ENCODE peak calls at places on chromosomes 11 and 22, in nine cellular contexts. Y is coronary artery, Q is endothelial cell, J is Peyer's patch, X is psoas muscle, Z is HCT116, K is kidney, V is pancreas, D is stomach. O is an unnamed sample.

GRCh38 chr11:113874920-113875413 is 405 bp downstream of the USP28 start:
- DNase-seq in Y (no peak), Q (no peak), J (no peak), X (no peak), Z (no peak), K (no peak), V (no peak), D (no peak), O (no peak)

GRCh38 chr11:73956876-73957653 is 6.2 kb downstream of the DNAJB13 start:
- DNase-seq in Y (no peak), Q (no peak), J (no peak), X (peak), Z (no peak), K (peak), V (no peak), D (no peak), O (no peak)

GRCh38 chr11:47551086-47551485 is 1.8 kb downstream of the CELF1 start:
- DNase-seq in Y (no peak), Q (no peak), J (no peak), X (no peak), Z (no peak), K (no peak), V (no peak), D (no peak), O (no peak)

GRCh38 chr22:37137903-37138665 is 11.6 kb downstream of the IL2RB start:
- DNase-seq in Y (no peak), Q (no peak), J (no peak), X (no peak), Z (no peak), K (no peak), V (no peak), D (no peak), O (no peak)

GRCh38 chr22:36884314-36885158 is 23.7 kb downstream of the NCF4 start:
- DNase-seq in Y (no peak), Q (no peak), J (no peak), X (no peak), Z (no peak), K (no peak), V (no peak), D (no peak), O (no peak)

GRCh38 chr11:110366234-110366633 is 63.5 kb upstream of the FDX1 start:
- DNase-seq in Y (no peak), Q (no peak), J (no peak), X (peak), Z (no peak), K (peak), V (peak), D (peak), O (no peak)

GRCh38 chr11:64762277-64762915 is 2.6 kb upstream of the PYGM start:
- DNase-seq in Y (no peak), Q (no peak), J (peak), X (peak), Z (no peak), K (peak), V (no peak), D (peak), O (no peak)

GRCh38 chr11:72604256-72604655 is 70.0 kb downstream of the PDE2A start:
- DNase-seq in Y (no peak), Q (no peak), J (no peak), X (no peak), Z (no peak), K (no peak), V (no peak), D (no peak), O (no peak)

GRCh38 chr22:48691431-48691851 is 1136.2 kb downstream of the BRD1 start:
- DNase-seq in Y (no peak), Q (no peak), J (no peak), X (peak), Z (no peak), K (peak), V (no peak), D (no peak), O (no peak)

DNA sequence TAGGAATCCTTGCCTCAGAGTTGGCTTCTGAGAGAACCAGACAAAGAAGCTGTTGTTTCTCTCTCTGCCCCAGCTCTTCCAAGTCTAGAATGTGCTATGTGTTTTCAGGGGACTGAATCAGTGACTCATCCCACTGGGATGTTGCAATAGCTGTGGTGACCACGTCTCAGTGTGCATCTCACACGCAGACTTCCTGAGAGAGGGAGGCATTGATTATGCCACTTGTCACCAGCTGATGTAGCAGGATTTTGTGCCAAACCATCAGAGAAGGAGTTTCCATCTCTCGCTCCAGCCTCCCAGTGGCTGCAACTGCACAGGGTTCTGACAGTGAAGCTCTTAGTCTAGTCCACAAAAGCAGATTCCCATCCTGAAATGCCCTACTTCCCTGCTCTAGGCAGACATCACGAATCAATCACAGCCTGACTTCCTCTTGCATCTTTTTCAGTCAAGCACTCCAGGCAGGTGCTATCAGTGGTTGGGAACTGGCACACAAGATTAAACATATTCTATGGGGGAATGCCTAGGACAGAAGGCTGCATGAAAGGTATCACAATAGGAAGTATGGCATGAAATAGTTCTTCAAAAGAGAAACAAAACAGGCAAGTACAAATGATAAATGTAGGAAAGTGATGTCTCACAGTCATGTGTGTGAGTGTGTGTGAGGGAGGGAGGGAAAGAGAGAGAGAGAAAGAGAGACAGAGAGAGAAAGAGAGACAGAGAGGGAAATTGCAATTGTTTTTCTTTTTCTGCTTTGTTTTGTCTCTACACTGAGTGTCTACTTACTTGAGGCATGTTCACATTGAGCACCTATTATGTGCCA is 456.0 kb downstream of the MIAT start:
- DNase-seq in Y (peak), Q (no peak), J (peak), X (peak), Z (peak), K (no peak), V (peak), D (peak), O (no peak)
- TF ChIP-seq CTCF in Y (no peak), Q (no peak), J (no peak), X (no peak), Z (no peak), K (no peak), V (no peak), D (no peak), O (no peak)

DNA sequence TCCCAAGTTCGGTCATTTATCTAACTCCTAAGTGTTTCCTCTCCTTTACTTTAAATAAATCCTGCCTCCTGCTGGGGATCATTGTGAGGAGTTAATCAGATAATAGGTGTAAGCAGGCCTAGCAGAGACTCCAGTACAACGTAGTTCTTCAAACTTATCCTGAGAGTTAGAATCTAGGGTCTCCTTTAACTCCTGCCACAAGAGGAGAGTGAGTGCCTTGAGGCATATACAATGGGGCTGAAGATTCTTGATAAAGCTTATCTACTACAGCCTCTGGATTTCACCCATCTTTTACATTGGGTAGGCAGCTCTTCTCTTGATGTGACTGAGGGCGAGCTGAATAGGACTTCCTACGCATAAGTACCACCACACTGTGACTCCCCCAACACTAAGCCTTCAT is 3.1 kb upstream of the GALNT18 start:
- DNase-seq in Y (no peak), Q (no peak), J (no peak), X (no peak), Z (no peak), K (no peak), V (no peak), D (no peak), O (no peak)
- TF ChIP-seq CTCF in Y (no peak), Q (no peak), J (no peak), X (no peak), Z (no peak), K (no peak), V (no peak), D (no peak), O (no peak)

GRCh38 chr11:68959465-68960298 is 21.1 kb downstream of the MRGPRD start:
- DNase-seq in Y (no peak), Q (no peak), J (no peak), X (peak), Z (no peak), K (peak), V (no peak), D (no peak), O (no peak)

GRCh38 chr11:68960299-68961071 is 20.3 kb downstream of the MRGPRD start:
- DNase-seq in Y (no peak), Q (no peak), J (no peak), X (peak), Z (no peak), K (peak), V (no peak), D (no peak), O (no peak)

GRCh38 chr11:68963779-68964178 is 17.0 kb downstream of the MRGPRD start:
- DNase-seq in Y (peak), Q (no peak), J (peak), X (no peak), Z (no peak), K (peak), V (no peak), D (no peak), O (no peak)

GRCh38 chr11:68961245-68961644 is 19.5 kb downstream of the MRGPRD start:
- DNase-seq in Y (peak), Q (no peak), J (no peak), X (peak), Z (no peak), K (peak), V (no peak), D (no peak), O (no peak)

GRCh38 chr11:68962527-68963250 is 18.1 kb downstream of the MRGPRD start:
- DNase-seq in Y (peak), Q (no peak), J (no peak), X (no peak), Z (no peak), K (peak), V (no peak), D (no peak), O (no peak)
- TF ChIP-seq CTCF in Y (no peak), Q (no peak), J (no peak), X (no peak), Z (no peak), K (no peak), V (no peak), D (no peak), O (no peak)

DNA sequence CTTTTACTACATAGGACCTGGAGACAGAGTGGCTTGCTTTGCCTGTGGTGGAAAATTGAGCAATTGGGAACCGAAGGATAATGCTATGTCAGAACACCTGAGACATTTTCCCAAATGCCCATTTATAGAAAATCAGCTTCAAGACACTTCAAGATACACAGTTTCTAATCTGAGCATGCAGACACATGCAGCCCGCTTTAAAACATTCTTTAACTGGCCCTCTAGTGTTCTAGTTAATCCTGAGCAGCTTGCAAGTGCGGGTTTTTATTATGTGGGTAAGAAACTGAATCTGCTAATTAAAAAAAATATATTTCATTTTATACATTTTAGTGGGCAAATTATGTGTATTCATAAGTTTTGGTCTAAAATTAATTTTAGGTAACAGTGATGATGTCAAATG is 7.8 kb downstream of the BIRC3 start:
- DNase-seq in Y (no peak), Q (no peak), J (no peak), X (no peak), Z (no peak), K (no peak), V (no peak), D (no peak), O (no peak)
- TF ChIP-seq CTCF in Y (no peak), Q (no peak), J (no peak), X (no peak), Z (no peak), K (no peak), V (no peak), D (no peak), O (no peak)

O was measured in nephron progenitor cell.